ENCODE peak calls at places on chromosomes 12 and 14, in nine cellular contexts. R is IMR-90; I is kidney; E is AG04450; Q is neuronal stem cell; Y is CD8-positive, alpha-beta memory T cell; J is trophoblast cell; N is cardiac muscle cell; K is foreskin keratinocyte. A is an unnamed sample.

GRCh38 chr14:59360923-59361794 is 104.0 kb downstream of the GPR135 start:
- DNase-seq in E (peak; percentile 38), Q (no peak), R (peak; percentile 82), J (peak; percentile 95), Y (no peak), I (peak; percentile 79), N (no peak), K (peak; percentile 79), A (peak; percentile 26)

GRCh38 chr12:66915312-66915904 is 236.5 kb upstream of the GRIP1 start:
- DNase-seq in E (no peak), K (no peak), I (no peak), R (no peak), Q (peak; percentile 20), J (no peak), N (no peak), Y (no peak), A (no peak)

GRCh38 chr12:20463920-20464524 is 95.7 kb downstream of the PDE3A start:
- DNase-seq in K (no peak), J (peak; percentile 38), E (no peak), Y (no peak), R (peak; percentile 16), I (no peak), N (peak; percentile 23), Q (no peak), A (no peak)

GRCh38 chr12:4780624-4781023 is 60.4 kb downstream of the GALNT8 start:
- DNase-seq in E (no peak), N (no peak), Y (no peak), K (no peak), Q (no peak), R (no peak), J (no peak), I (no peak), A (no peak)

GRCh38 chr14:71169861-71170260 is 262.6 kb downstream of the PCNX1 start:
- DNase-seq in E (no peak), K (no peak), Q (no peak), Y (no peak), N (no peak), I (no peak), R (no peak), J (no peak), A (no peak)

GRCh38 chr14:103003850-103004249 is 53.5 kb downstream of the CDC42BPB start:
- DNase-seq in Q (no peak), I (peak; percentile 48), J (no peak), K (no peak), E (no peak), N (no peak), R (no peak), Y (no peak), A (no peak)

GRCh38 chr14:97407701-97408407 is 610.7 kb downstream of the VRK1 start:
- DNase-seq in R (no peak), Y (no peak), Q (no peak), K (no peak), J (no peak), E (no peak), N (no peak), I (no peak), A (no peak)

GRCh38 chr12:100442403-100442802 is 31.3 kb upstream of the NR1H4 start:
- DNase-seq in E (no peak), R (no peak), Y (no peak), J (peak; percentile 88), I (no peak), N (no peak), K (no peak), Q (no peak), A (no peak)

GRCh38 chr12:47393403-47393790 is 312.4 kb downstream of the RPAP3 start:
- DNase-seq in K (no peak), E (no peak), Y (no peak), R (peak; percentile 20), I (no peak), N (no peak), J (no peak), Q (no peak), A (no peak)

GRCh38 chr12:43556057-43556456 is 4.1 kb upstream of the ADAMTS20 start:
- DNase-seq in Y (no peak), N (no peak), J (no peak), Q (no peak), R (no peak), K (no peak), I (no peak), E (no peak), A (no peak)
- H3K27ac ChIP-seq in Y (no peak overlapping the region), N (no peak overlapping the region), J (no peak overlapping the region), Q (no peak overlapping the region), R (no peak overlapping the region), K (no peak overlapping the region), I (no peak overlapping the region), E (no peak overlapping the region), A (no peak overlapping the region)

DNA sequence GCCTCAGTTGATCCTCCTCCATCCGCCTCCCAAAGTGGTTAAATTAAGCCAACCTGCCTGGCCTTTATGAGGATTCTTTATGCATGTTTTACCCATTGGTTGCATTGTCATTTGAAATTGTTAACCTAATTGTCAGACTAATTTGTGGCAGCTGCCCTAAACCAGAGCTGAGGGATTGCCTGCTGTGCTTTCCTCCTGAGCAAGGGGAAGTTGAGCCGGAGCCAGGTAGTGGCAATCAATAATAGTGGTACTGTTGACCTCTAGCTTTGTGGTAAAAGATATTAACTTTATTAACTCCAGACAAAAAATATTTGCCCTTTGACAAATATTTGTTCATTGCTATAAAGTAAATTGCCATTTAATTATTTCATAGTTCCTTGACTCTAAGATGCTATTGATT is 5.6 kb upstream of the HEBP1 start:
- DNase-seq in J (no peak), N (no peak), Y (no peak), E (no peak), I (no peak), R (no peak), Q (no peak), K (no peak), A (no peak)
- H3K27ac ChIP-seq in J (no peak overlapping the region), N (no peak overlapping the region), Y (no peak overlapping the region), E (no peak overlapping the region), I (no peak overlapping the region), R (no peak overlapping the region), Q (no peak overlapping the region), K (no peak overlapping the region), A (no peak overlapping the region)

GRCh38 chr12:109721276-109721675 is 7.7 kb downstream of the FAM222A start:
- DNase-seq in N (no peak), Y (no peak), J (no peak), R (no peak), Q (no peak), E (no peak), K (no peak), I (no peak), A (peak; percentile 83)

GRCh38 chr12:109719123-109720022 is 5.7 kb downstream of the FAM222A start:
- DNase-seq in R (peak; percentile 5), Y (no peak), I (no peak), E (no peak), K (no peak), N (no peak), J (peak; percentile 47), Q (no peak), A (no peak)

GRCh38 chr12:109720152-109720855 is 6.7 kb downstream of the FAM222A start:
- DNase-seq in Q (peak; percentile 85), J (no peak), R (no peak), E (no peak), I (no peak), Y (no peak), N (no peak), K (no peak), A (no peak)

GRCh38 chr12:109722022-109722752 is 8.6 kb downstream of the FAM222A start:
- DNase-seq in Q (no peak), Y (no peak), R (no peak), E (no peak), K (no peak), I (no peak), N (peak; percentile 54), J (no peak), A (no peak)

GRCh38 chr12:109720856-109721189 is 7.2 kb downstream of the FAM222A start:
- DNase-seq in N (no peak), R (no peak), K (no peak), I (no peak), E (no peak), Y (no peak), Q (no peak), J (no peak), A (no peak)
- H3K27ac ChIP-seq in N (peak overlapping the region; percentile 74), R (no peak overlapping the region), K (no peak overlapping the region), I (peak overlapping the region; percentile 32), E (no peak overlapping the region), Y (no peak overlapping the region), Q (no peak overlapping the region), J (no peak overlapping the region), A (peak overlapping the region; percentile 33)

GRCh38 chr14:23141706-23142467 is 22.8 kb upstream of the CEBPE start:
- DNase-seq in N (no peak), Y (no peak), J (peak; percentile 90), I (no peak), K (no peak), Q (no peak), R (peak; percentile 24), E (no peak), A (peak; percentile 75)

GRCh38 chr14:23139874-23140273 is 20.8 kb upstream of the CEBPE start:
- DNase-seq in K (no peak), Y (no peak), J (no peak), N (no peak), R (no peak), I (no peak), Q (no peak), E (no peak), A (no peak)

GRCh38 chr14:23138173-23138535 is 19.1 kb upstream of the CEBPE start:
- DNase-seq in R (no peak), N (no peak), E (no peak), J (no peak), Q (no peak), Y (no peak), I (no peak), K (peak; percentile 55), A (no peak)

GRCh38 chr14:23142826-23143225 is 23.8 kb upstream of the CEBPE start:
- DNase-seq in Y (no peak), R (no peak), Q (no peak), N (no peak), J (no peak), I (no peak), K (no peak), E (no peak), A (no peak)

DNA sequence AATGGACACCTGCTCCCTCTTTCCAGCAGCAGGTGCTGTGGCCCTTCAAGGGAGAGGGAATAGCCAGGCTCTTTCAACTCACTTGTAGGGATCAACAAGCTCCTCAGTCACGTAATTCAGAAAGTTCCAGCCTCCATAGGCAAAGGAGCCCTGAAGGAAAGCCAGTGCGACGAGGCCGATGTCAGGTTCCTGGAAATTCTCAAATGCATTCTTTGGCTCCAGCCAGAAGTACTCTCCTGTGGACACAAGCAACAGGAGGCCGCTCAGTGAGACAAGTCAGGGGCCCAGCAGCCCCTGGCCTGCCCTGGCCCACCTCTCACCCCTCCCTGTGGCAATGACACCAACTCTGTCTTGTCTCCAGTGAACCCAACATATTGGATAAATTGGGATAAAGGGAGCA is 21.3 kb upstream of the CEBPE start:
- DNase-seq in R (no peak), N (peak; percentile 38), Y (no peak), Q (no peak), E (no peak), J (no peak), K (no peak), I (no peak), A (no peak)
- H3K27ac ChIP-seq in R (no peak overlapping the region), N (peak overlapping the region; percentile 78), Y (no peak overlapping the region), Q (no peak overlapping the region), E (no peak overlapping the region), J (peak overlapping the region; percentile 30), K (no peak overlapping the region), I (no peak overlapping the region), A (no peak overlapping the region)

A was measured in pancreas.